ENCODE peak calls at places on chromosomes 11 and 22, in six cellular contexts. One of them, this sample, is unnamed.

GRCh38 chr22:44362249-44363040 is 49.7 kb upstream of the SHISAL1 start:
- DNase-seq in stimulated activated CD4-positive, alpha-beta T cell treated with anti-CD3 and anti-CD28 coated beads, Interleukin-4, amount 100 ng/mL, for 48 hours: no peak
- DNase-seq in tibial artery: no peak
- DNase-seq in immature natural killer cell: no peak
- DNase-seq in choroid plexus epithelial cell: no peak
- DNase-seq in pulmonary artery endothelial cell: no peak
- DNase-seq in this sample: peak

GRCh38 chr11:67468509-67468834 is 579 bp downstream of the TMEM134 start:
- DNase-seq in tibial artery: no peak
- DNase-seq in immature natural killer cell: no peak
- DNase-seq in stimulated activated CD4-positive, alpha-beta T cell treated with anti-CD3 and anti-CD28 coated beads, Interleukin-4, amount 100 ng/mL, for 48 hours: no peak
- DNase-seq in choroid plexus epithelial cell: no peak
- DNase-seq in pulmonary artery endothelial cell: no peak
- DNase-seq in this sample: no peak

GRCh38 chr11:103907136-103907535 is 129.3 kb upstream of the DDI1 start:
- DNase-seq in choroid plexus epithelial cell: no peak
- DNase-seq in pulmonary artery endothelial cell: no peak
- DNase-seq in immature natural killer cell: no peak
- DNase-seq in stimulated activated CD4-positive, alpha-beta T cell treated with anti-CD3 and anti-CD28 coated beads, Interleukin-4, amount 100 ng/mL, for 48 hours: no peak
- DNase-seq in tibial artery: no peak
- DNase-seq in this sample: no peak

GRCh38 chr11:45180888-45181594 is 34.6 kb downstream of the PRDM11 start:
- DNase-seq in tibial artery: peak
- DNase-seq in choroid plexus epithelial cell: peak
- DNase-seq in immature natural killer cell: peak
- DNase-seq in pulmonary artery endothelial cell: no peak
- DNase-seq in stimulated activated CD4-positive, alpha-beta T cell treated with anti-CD3 and anti-CD28 coated beads, Interleukin-4, amount 100 ng/mL, for 48 hours: peak
- DNase-seq in this sample: peak

GRCh38 chr11:10293423-10294288 is at the start of gene SBF2:
- DNase-seq in pulmonary artery endothelial cell: peak
- DNase-seq in choroid plexus epithelial cell: peak
- DNase-seq in tibial artery: peak
- DNase-seq in stimulated activated CD4-positive, alpha-beta T cell treated with anti-CD3 and anti-CD28 coated beads, Interleukin-4, amount 100 ng/mL, for 48 hours: peak
- DNase-seq in immature natural killer cell: peak
- DNase-seq in this sample: peak

GRCh38 chr22:36197601-36198146 is 3.9 kb downstream of the APOL4 start:
- DNase-seq in pulmonary artery endothelial cell: no peak
- DNase-seq in tibial artery: no peak
- DNase-seq in immature natural killer cell: no peak
- DNase-seq in choroid plexus epithelial cell: no peak
- DNase-seq in stimulated activated CD4-positive, alpha-beta T cell treated with anti-CD3 and anti-CD28 coated beads, Interleukin-4, amount 100 ng/mL, for 48 hours: no peak
- DNase-seq in this sample: peak

GRCh38 chr22:46571642-46572250 is 34.3 kb upstream of the CELSR1 start:
- DNase-seq in choroid plexus epithelial cell: no peak
- DNase-seq in immature natural killer cell: no peak
- DNase-seq in tibial artery: no peak
- DNase-seq in stimulated activated CD4-positive, alpha-beta T cell treated with anti-CD3 and anti-CD28 coated beads, Interleukin-4, amount 100 ng/mL, for 48 hours: no peak
- DNase-seq in pulmonary artery endothelial cell: no peak
- DNase-seq in this sample: no peak

GRCh38 chr11:27213232-27213660 is 149.8 kb downstream of the CCDC34 start:
- DNase-seq in tibial artery: no peak
- DNase-seq in choroid plexus epithelial cell: peak
- DNase-seq in stimulated activated CD4-positive, alpha-beta T cell treated with anti-CD3 and anti-CD28 coated beads, Interleukin-4, amount 100 ng/mL, for 48 hours: no peak
- DNase-seq in pulmonary artery endothelial cell: peak
- DNase-seq in immature natural killer cell: no peak
- DNase-seq in this sample: peak

GRCh38 chr22:45010532-45010900 is 711 bp upstream of the PHF21B start:
- DNase-seq in tibial artery: no peak
- DNase-seq in choroid plexus epithelial cell: no peak
- DNase-seq in pulmonary artery endothelial cell: no peak
- DNase-seq in immature natural killer cell: no peak
- DNase-seq in stimulated activated CD4-positive, alpha-beta T cell treated with anti-CD3 and anti-CD28 coated beads, Interleukin-4, amount 100 ng/mL, for 48 hours: no peak
- DNase-seq in this sample: no peak

GRCh38 chr22:27987557-27987956 is 68.5 kb upstream of the PITPNB start:
- DNase-seq in immature natural killer cell: no peak
- DNase-seq in choroid plexus epithelial cell: peak
- DNase-seq in tibial artery: peak
- DNase-seq in stimulated activated CD4-positive, alpha-beta T cell treated with anti-CD3 and anti-CD28 coated beads, Interleukin-4, amount 100 ng/mL, for 48 hours: no peak
- DNase-seq in pulmonary artery endothelial cell: no peak
- DNase-seq in this sample: peak

GRCh38 chr22:24421428-24421931 is 5.9 kb upstream of the ADORA2A start:
- DNase-seq in pulmonary artery endothelial cell: no peak
- DNase-seq in stimulated activated CD4-positive, alpha-beta T cell treated with anti-CD3 and anti-CD28 coated beads, Interleukin-4, amount 100 ng/mL, for 48 hours: no peak
- DNase-seq in tibial artery: no peak
- DNase-seq in choroid plexus epithelial cell: no peak
- DNase-seq in immature natural killer cell: no peak
- DNase-seq in this sample: no peak

GRCh38 chr22:42877597-42878340 is 20.7 kb upstream of the ARFGAP3 start:
- DNase-seq in stimulated activated CD4-positive, alpha-beta T cell treated with anti-CD3 and anti-CD28 coated beads, Interleukin-4, amount 100 ng/mL, for 48 hours: no peak
- DNase-seq in choroid plexus epithelial cell: no peak
- DNase-seq in pulmonary artery endothelial cell: no peak
- DNase-seq in tibial artery: no peak
- DNase-seq in immature natural killer cell: no peak
- DNase-seq in this sample: no peak

GRCh38 chr11:6377902-6378694 is 12.2 kb upstream of the SMPD1 start:
- DNase-seq in choroid plexus epithelial cell: no peak
- DNase-seq in stimulated activated CD4-positive, alpha-beta T cell treated with anti-CD3 and anti-CD28 coated beads, Interleukin-4, amount 100 ng/mL, for 48 hours: no peak
- DNase-seq in tibial artery: no peak
- DNase-seq in immature natural killer cell: no peak
- DNase-seq in pulmonary artery endothelial cell: no peak
- DNase-seq in this sample: no peak

GRCh38 chr22:24953294-24954113 is 988 bp downstream of the KIAA1671 start:
- DNase-seq in pulmonary artery endothelial cell: no peak
- DNase-seq in immature natural killer cell: no peak
- DNase-seq in tibial artery: no peak
- DNase-seq in stimulated activated CD4-positive, alpha-beta T cell treated with anti-CD3 and anti-CD28 coated beads, Interleukin-4, amount 100 ng/mL, for 48 hours: no peak
- DNase-seq in choroid plexus epithelial cell: no peak
- DNase-seq in this sample: no peak

GRCh38 chr11:35747638-35748037 is 85.1 kb downstream of the TRIM44 start:
- DNase-seq in stimulated activated CD4-positive, alpha-beta T cell treated with anti-CD3 and anti-CD28 coated beads, Interleukin-4, amount 100 ng/mL, for 48 hours: no peak
- DNase-seq in tibial artery: no peak
- DNase-seq in immature natural killer cell: no peak
- DNase-seq in pulmonary artery endothelial cell: no peak
- DNase-seq in choroid plexus epithelial cell: no peak
- DNase-seq in this sample: no peak

GRCh38 chr22:42621505-42622002 is 6.9 kb upstream of the POLDIP3 start:
- DNase-seq in immature natural killer cell: peak
- DNase-seq in pulmonary artery endothelial cell: no peak
- DNase-seq in choroid plexus epithelial cell: peak
- DNase-seq in stimulated activated CD4-positive, alpha-beta T cell treated with anti-CD3 and anti-CD28 coated beads, Interleukin-4, amount 100 ng/mL, for 48 hours: peak
- DNase-seq in tibial artery: peak
- DNase-seq in this sample: peak

GRCh38 chr11:11798586-11799438 is 43.0 kb upstream of the USP47 start:
- DNase-seq in immature natural killer cell: peak
- DNase-seq in choroid plexus epithelial cell: peak
- DNase-seq in stimulated activated CD4-positive, alpha-beta T cell treated with anti-CD3 and anti-CD28 coated beads, Interleukin-4, amount 100 ng/mL, for 48 hours: peak
- DNase-seq in tibial artery: peak
- DNase-seq in pulmonary artery endothelial cell: peak
- DNase-seq in this sample: peak

This sample was measured in fibroblast of villous mesenchyme.